ENCODE peak calls at places on chromosomes 7 and 10, in six cellular contexts. One of them, this sample, is unnamed.

GRCh38 chr7:88361357-88361756 is 54.7 kb upstream of the STEAP4 start:
- DNase-seq in neural progenitor cell: no peak
- DNase-seq in MM.1S: no peak
- DNase-seq in kidney: no peak
- DNase-seq in sigmoid colon: no peak
- DNase-seq in lower lobe of right lung: no peak
- DNase-seq in this sample: no peak

GRCh38 chr7:15755061-15755460 is 68.6 kb upstream of the MEOX2 start:
- DNase-seq in kidney: no peak
- DNase-seq in neural progenitor cell: no peak
- DNase-seq in sigmoid colon: no peak
- DNase-seq in lower lobe of right lung: no peak
- DNase-seq in MM.1S: no peak
- DNase-seq in this sample: no peak

GRCh38 chr10:124045794-124046355 is 47.5 kb downstream of the CHST15 start:
- DNase-seq in sigmoid colon: no peak
- DNase-seq in kidney: peak; percentile 21
- DNase-seq in MM.1S: no peak
- DNase-seq in lower lobe of right lung: no peak
- DNase-seq in neural progenitor cell: no peak
- DNase-seq in this sample: no peak

GRCh38 chr7:21076054-21076453 is 289.4 kb upstream of the SP8 start:
- DNase-seq in kidney: no peak
- DNase-seq in lower lobe of right lung: no peak
- DNase-seq in MM.1S: no peak
- DNase-seq in sigmoid colon: no peak
- DNase-seq in neural progenitor cell: peak; percentile 28
- DNase-seq in this sample: no peak

GRCh38 chr10:11164806-11165590 is 147.3 kb downstream of the CELF2 start:
- DNase-seq in lower lobe of right lung: peak; percentile 73
- DNase-seq in neural progenitor cell: peak; percentile 74
- DNase-seq in MM.1S: peak; percentile 86
- DNase-seq in sigmoid colon: peak; percentile 89
- DNase-seq in kidney: peak; percentile 79
- DNase-seq in this sample: peak; percentile 52

GRCh38 chr10:12107781-12108180 is 21.7 kb upstream of the SEC61A2 start:
- DNase-seq in sigmoid colon: no peak
- DNase-seq in kidney: peak; percentile 60
- DNase-seq in neural progenitor cell: no peak
- DNase-seq in lower lobe of right lung: no peak
- DNase-seq in MM.1S: no peak
- DNase-seq in this sample: no peak

GRCh38 chr10:98013122-98013521 is 17.3 kb downstream of the CRTAC1 start:
- DNase-seq in kidney: no peak
- DNase-seq in sigmoid colon: no peak
- DNase-seq in lower lobe of right lung: no peak
- DNase-seq in neural progenitor cell: no peak
- DNase-seq in MM.1S: no peak
- DNase-seq in this sample: no peak

GRCh38 chr7:150975536-150976285 is 2.4 kb downstream of the KCNH2 start:
- DNase-seq in lower lobe of right lung: no peak
- DNase-seq in neural progenitor cell: no peak
- DNase-seq in sigmoid colon: peak; percentile 82
- DNase-seq in kidney: no peak
- DNase-seq in MM.1S: no peak
- DNase-seq in this sample: no peak

GRCh38 chr10:26567349-26567721 is 129.2 kb downstream of the APBB1IP start:
- DNase-seq in neural progenitor cell: no peak
- DNase-seq in lower lobe of right lung: no peak
- DNase-seq in kidney: no peak
- DNase-seq in sigmoid colon: no peak
- DNase-seq in MM.1S: no peak
- DNase-seq in this sample: no peak
- H3K4me3 ChIP-seq in neural progenitor cell: peak overlapping the region; percentile 54
- H3K4me3 ChIP-seq in lower lobe of right lung: no peak overlapping the region
- H3K4me3 ChIP-seq in kidney: peak overlapping the region; percentile 49
- H3K4me3 ChIP-seq in sigmoid colon: peak overlapping the region; percentile 44
- H3K4me3 ChIP-seq in MM.1S: no peak overlapping the region
- H3K4me3 ChIP-seq in this sample: no peak overlapping the region

DNA sequence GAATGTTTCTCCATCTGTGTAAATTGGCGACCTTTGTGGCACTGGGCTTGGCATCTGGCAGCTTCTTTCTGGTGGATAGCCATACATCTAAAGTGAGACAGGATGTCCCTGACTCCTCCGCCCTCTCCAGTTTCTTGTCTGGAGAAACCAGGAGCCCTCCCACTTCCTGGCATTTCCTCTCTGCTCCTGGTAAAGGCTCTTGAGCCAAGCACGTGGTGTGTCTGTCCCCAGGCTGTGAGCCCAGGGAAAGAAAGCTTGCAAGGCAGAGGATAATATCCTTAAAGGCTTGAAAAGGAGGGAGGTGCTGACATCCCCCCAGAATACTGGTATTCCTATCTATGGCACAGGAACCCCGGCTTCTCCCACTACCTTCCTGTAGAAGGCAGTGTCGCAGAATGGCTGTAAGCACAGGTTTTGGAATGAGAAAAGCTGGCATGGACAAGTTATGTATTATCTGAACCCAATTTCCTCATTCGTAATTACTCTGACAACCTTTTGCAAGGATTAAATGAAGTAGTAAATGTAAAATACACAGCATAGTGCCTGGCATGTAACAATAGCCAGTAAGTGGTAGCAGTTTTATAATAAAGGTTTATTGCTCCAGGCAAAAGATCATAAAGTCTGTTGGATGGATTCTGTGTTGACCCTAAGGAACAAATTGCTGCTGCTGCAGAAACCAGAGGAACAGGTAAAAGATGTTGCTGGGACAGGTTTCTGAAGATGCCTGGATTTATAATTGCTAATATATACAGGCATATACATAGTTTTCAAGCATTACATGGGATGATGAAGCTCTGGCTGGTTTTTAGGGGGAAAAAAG is 11.8 kb upstream of the ACSL5 start:
- DNase-seq in lower lobe of right lung: peak; percentile 61
- DNase-seq in MM.1S: no peak
- DNase-seq in kidney: no peak
- DNase-seq in sigmoid colon: no peak
- DNase-seq in neural progenitor cell: no peak
- DNase-seq in this sample: no peak
- H3K4me1 ChIP-seq in lower lobe of right lung: peaks cover 43% of the 10 kb centered on the region
- H3K4me1 ChIP-seq in MM.1S: no peaks in the 10 kb centered on the region
- H3K4me1 ChIP-seq in kidney: no peaks in the 10 kb centered on the region
- H3K4me1 ChIP-seq in sigmoid colon: no peaks in the 10 kb centered on the region
- H3K4me1 ChIP-seq in neural progenitor cell: peaks cover 6% of the 10 kb centered on the region
- H3K4me1 ChIP-seq in this sample: no peaks in the 10 kb centered on the region

GRCh38 chr7:127550247-127550646 is 35.1 kb downstream of the GCC1 start:
- DNase-seq in kidney: no peak
- DNase-seq in sigmoid colon: no peak
- DNase-seq in neural progenitor cell: no peak
- DNase-seq in MM.1S: no peak
- DNase-seq in lower lobe of right lung: no peak
- DNase-seq in this sample: no peak
- TF ChIP-seq CTCF in kidney: no peak
- TF ChIP-seq CTCF in sigmoid colon: no peak
- TF ChIP-seq CTCF in neural progenitor cell: peak; percentile 39
- TF ChIP-seq CTCF in MM.1S: peak; percentile 29
- TF ChIP-seq CTCF in lower lobe of right lung: no peak
- TF ChIP-seq CTCF in this sample: no peak

DNA sequence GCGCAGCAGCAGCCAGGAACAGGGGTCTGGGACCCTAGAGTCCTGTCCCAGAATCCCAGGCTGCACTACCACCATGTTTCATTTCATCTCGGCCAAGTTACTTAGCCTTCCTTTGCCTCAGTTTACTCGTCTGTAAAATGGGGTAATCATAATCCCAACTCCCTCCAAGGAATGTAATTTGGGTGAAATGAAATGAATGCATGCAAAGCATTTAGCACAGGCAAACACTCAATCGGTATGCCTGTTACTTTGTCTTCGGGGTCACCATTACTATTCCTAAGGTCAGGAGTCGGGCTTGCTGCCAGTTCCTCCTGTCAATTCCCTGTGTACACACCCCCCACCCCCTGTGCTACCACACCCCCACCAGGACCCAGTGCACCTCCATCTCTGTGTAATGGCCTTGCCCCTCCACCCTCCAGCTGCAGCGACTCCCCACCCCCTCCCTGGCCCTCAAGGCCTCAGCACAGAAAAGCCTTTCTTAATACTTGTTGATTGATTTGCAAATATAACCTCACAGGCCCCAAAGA is 1.7 kb downstream of the TNS3 start:
- DNase-seq in MM.1S: no peak
- DNase-seq in lower lobe of right lung: peak; percentile 59
- DNase-seq in kidney: no peak
- DNase-seq in neural progenitor cell: peak; percentile 15
- DNase-seq in sigmoid colon: no peak
- DNase-seq in this sample: no peak
- H3K4me3 ChIP-seq in MM.1S: peak overlapping the region; percentile 91
- H3K4me3 ChIP-seq in lower lobe of right lung: peak overlapping the region; percentile 71
- H3K4me3 ChIP-seq in kidney: peak overlapping the region; percentile 64
- H3K4me3 ChIP-seq in neural progenitor cell: peak overlapping the region; percentile 91
- H3K4me3 ChIP-seq in sigmoid colon: peak overlapping the region; percentile 83
- H3K4me3 ChIP-seq in this sample: no peak overlapping the region

DNA sequence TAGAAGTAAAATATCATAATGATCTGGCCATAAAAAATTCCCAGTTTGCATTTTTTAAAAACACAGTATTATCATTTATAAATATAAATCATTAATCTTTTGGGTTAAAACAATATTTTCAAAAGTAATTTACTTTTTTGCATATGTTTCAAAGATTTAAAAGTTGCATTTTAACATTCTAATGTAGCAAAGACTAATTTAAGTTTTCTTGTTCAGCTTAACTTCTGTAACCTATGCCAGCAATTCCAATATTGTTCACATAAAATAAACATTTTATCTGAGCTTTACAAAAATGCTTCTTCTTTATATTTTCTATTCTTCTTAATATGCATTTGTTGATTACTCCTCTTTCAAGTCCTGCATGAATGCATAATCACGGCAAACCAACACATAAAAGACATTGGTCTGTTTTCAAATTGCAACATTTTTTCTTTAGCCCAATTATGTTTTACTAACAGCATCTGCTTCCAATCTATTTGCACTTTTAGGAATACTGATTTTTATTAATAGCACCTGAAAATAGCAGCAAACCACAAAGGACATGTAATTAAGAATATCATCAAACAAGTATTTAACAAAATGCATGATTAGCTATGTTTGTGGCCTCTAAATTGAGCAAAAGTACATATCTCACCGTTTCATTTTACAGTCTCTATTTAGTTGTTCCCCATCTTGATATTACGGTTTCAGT is 286.9 kb upstream of the NFE2L3 start:
- DNase-seq in sigmoid colon: no peak
- DNase-seq in MM.1S: no peak
- DNase-seq in neural progenitor cell: no peak
- DNase-seq in kidney: no peak
- DNase-seq in lower lobe of right lung: no peak
- DNase-seq in this sample: no peak
- H3K4me1 ChIP-seq in sigmoid colon: no peaks in the 10 kb centered on the region
- H3K4me1 ChIP-seq in MM.1S: peaks cover 10% of the 10 kb centered on the region
- H3K4me1 ChIP-seq in neural progenitor cell: no peaks in the 10 kb centered on the region
- H3K4me1 ChIP-seq in kidney: peaks cover 9% of the 10 kb centered on the region
- H3K4me1 ChIP-seq in lower lobe of right lung: peaks cover 9% of the 10 kb centered on the region
- H3K4me1 ChIP-seq in this sample: peaks cover 10% of the 10 kb centered on the region

DNA sequence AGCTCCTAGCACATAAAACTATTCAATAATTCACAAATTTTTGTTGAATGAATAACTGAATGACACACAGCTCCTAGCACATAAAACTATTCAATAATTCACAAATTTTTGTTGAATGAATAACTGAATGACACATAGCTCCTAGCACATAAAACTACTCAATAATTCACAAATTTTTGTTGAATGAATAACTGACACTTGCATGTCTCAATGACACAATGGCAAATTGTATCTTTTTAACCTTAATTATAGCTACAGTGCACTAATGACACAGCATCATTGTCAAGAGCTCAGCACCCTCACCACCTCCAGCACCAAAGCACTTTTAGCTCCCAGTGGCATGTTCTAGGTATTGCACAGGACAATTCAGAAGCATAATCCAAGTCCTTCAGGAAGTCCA is 131.6 kb downstream of the PDE1C start:
- DNase-seq in kidney: no peak
- DNase-seq in MM.1S: no peak
- DNase-seq in sigmoid colon: no peak
- DNase-seq in neural progenitor cell: no peak
- DNase-seq in lower lobe of right lung: no peak
- DNase-seq in this sample: no peak
- TF ChIP-seq CTCF in kidney: no peak
- TF ChIP-seq CTCF in MM.1S: no peak
- TF ChIP-seq CTCF in sigmoid colon: no peak
- TF ChIP-seq CTCF in neural progenitor cell: peak; percentile 9
- TF ChIP-seq CTCF in lower lobe of right lung: no peak
- TF ChIP-seq CTCF in this sample: no peak

GRCh38 chr7:66523409-66523808 is 105.3 kb upstream of the KCTD7 start:
- DNase-seq in lower lobe of right lung: no peak
- DNase-seq in MM.1S: no peak
- DNase-seq in kidney: no peak
- DNase-seq in neural progenitor cell: no peak
- DNase-seq in sigmoid colon: no peak
- DNase-seq in this sample: no peak

GRCh38 chr7:66529889-66530615 is 98.6 kb upstream of the KCTD7 start:
- DNase-seq in MM.1S: no peak
- DNase-seq in sigmoid colon: no peak
- DNase-seq in neural progenitor cell: peak; percentile 36
- DNase-seq in lower lobe of right lung: no peak
- DNase-seq in kidney: no peak
- DNase-seq in this sample: no peak

GRCh38 chr7:66524738-66525137 is 103.9 kb upstream of the KCTD7 start:
- DNase-seq in neural progenitor cell: no peak
- DNase-seq in kidney: no peak
- DNase-seq in lower lobe of right lung: no peak
- DNase-seq in MM.1S: no peak
- DNase-seq in sigmoid colon: no peak
- DNase-seq in this sample: no peak

GRCh38 chr7:66528652-66529051 is 100.0 kb upstream of the KCTD7 start:
- DNase-seq in neural progenitor cell: no peak
- DNase-seq in kidney: no peak
- DNase-seq in lower lobe of right lung: no peak
- DNase-seq in sigmoid colon: no peak
- DNase-seq in MM.1S: no peak
- DNase-seq in this sample: no peak
- H3K4me3 ChIP-seq in neural progenitor cell: no peak overlapping the region
- H3K4me3 ChIP-seq in kidney: no peak overlapping the region
- H3K4me3 ChIP-seq in lower lobe of right lung: no peak overlapping the region
- H3K4me3 ChIP-seq in sigmoid colon: no peak overlapping the region
- H3K4me3 ChIP-seq in MM.1S: no peak overlapping the region
- H3K4me3 ChIP-seq in this sample: no peak overlapping the region

GRCh38 chr10:127148933-127149220 is 47.5 kb downstream of the INSYN2A start:
- DNase-seq in MM.1S: no peak
- DNase-seq in kidney: no peak
- DNase-seq in neural progenitor cell: no peak
- DNase-seq in lower lobe of right lung: no peak
- DNase-seq in sigmoid colon: no peak
- DNase-seq in this sample: no peak
- H3K4me1 ChIP-seq in MM.1S: no peaks in the 10 kb centered on the region
- H3K4me1 ChIP-seq in kidney: no peaks in the 10 kb centered on the region
- H3K4me1 ChIP-seq in neural progenitor cell: no peaks in the 10 kb centered on the region
- H3K4me1 ChIP-seq in lower lobe of right lung: peaks cover 6% of the 10 kb centered on the region
- H3K4me1 ChIP-seq in sigmoid colon: no peaks in the 10 kb centered on the region
- H3K4me1 ChIP-seq in this sample: no peaks in the 10 kb centered on the region